ENCODE peak calls at places on chromosomes 4 and X, in nine cellular contexts. One of them, this sample, is unnamed.

GRCh38 chrX:139112432-139112831 is 400.9 kb upstream of the FGF13 start:
- DNase-seq in PC-3: peak
- DNase-seq in GOT3: no peak
- DNase-seq in Right ventricle myocardium superior: no peak
- DNase-seq in fibroblast of lung: peak
- DNase-seq in HT1080: no peak
- DNase-seq in T-helper 17 cell: no peak
- DNase-seq in CD8-positive, alpha-beta memory T cell: no peak
- DNase-seq in astrocyte of the cerebellum: peak
- DNase-seq in this sample: no peak

GRCh38 chr4:87505862-87506261 is 23.3 kb downstream of the SPARCL1 start:
- DNase-seq in PC-3: no peak
- DNase-seq in GOT3: no peak
- DNase-seq in Right ventricle myocardium superior: no peak
- DNase-seq in fibroblast of lung: no peak
- DNase-seq in HT1080: no peak
- DNase-seq in T-helper 17 cell: no peak
- DNase-seq in CD8-positive, alpha-beta memory T cell: no peak
- DNase-seq in astrocyte of the cerebellum: no peak
- DNase-seq in this sample: no peak

GRCh38 chr4:577499-578450 is 1.7 kb upstream of the TMEM271 start:
- DNase-seq in PC-3: no peak
- DNase-seq in GOT3: no peak
- DNase-seq in Right ventricle myocardium superior: peak
- DNase-seq in fibroblast of lung: peak
- DNase-seq in HT1080: no peak
- DNase-seq in T-helper 17 cell: no peak
- DNase-seq in CD8-positive, alpha-beta memory T cell: no peak
- DNase-seq in astrocyte of the cerebellum: no peak
- DNase-seq in this sample: no peak

GRCh38 chr4:37516057-37516775 is 170.0 kb downstream of the RELL1 start:
- DNase-seq in PC-3: peak
- DNase-seq in GOT3: no peak
- DNase-seq in Right ventricle myocardium superior: no peak
- DNase-seq in fibroblast of lung: no peak
- DNase-seq in HT1080: no peak
- DNase-seq in T-helper 17 cell: no peak
- DNase-seq in CD8-positive, alpha-beta memory T cell: no peak
- DNase-seq in astrocyte of the cerebellum: no peak
- DNase-seq in this sample: no peak

GRCh38 chr4:1508161-1509160 is 102.2 kb upstream of the NKX1-1 start:
- DNase-seq in PC-3: no peak
- DNase-seq in GOT3: no peak
- DNase-seq in Right ventricle myocardium superior: no peak
- DNase-seq in fibroblast of lung: no peak
- DNase-seq in HT1080: no peak
- DNase-seq in T-helper 17 cell: peak
- DNase-seq in CD8-positive, alpha-beta memory T cell: no peak
- DNase-seq in astrocyte of the cerebellum: no peak
- DNase-seq in this sample: no peak

GRCh38 chr4:57147335-57148060 is 37.3 kb upstream of the IGFBP7 start:
- DNase-seq in PC-3: no peak
- DNase-seq in GOT3: no peak
- DNase-seq in Right ventricle myocardium superior: no peak
- DNase-seq in fibroblast of lung: peak
- DNase-seq in HT1080: no peak
- DNase-seq in T-helper 17 cell: no peak
- DNase-seq in CD8-positive, alpha-beta memory T cell: no peak
- DNase-seq in astrocyte of the cerebellum: no peak
- DNase-seq in this sample: no peak

GRCh38 chrX:118215346-118215745 is 98.7 kb upstream of the KLHL13 start:
- DNase-seq in PC-3: peak
- DNase-seq in GOT3: no peak
- DNase-seq in Right ventricle myocardium superior: no peak
- DNase-seq in fibroblast of lung: no peak
- DNase-seq in HT1080: no peak
- DNase-seq in T-helper 17 cell: no peak
- DNase-seq in CD8-positive, alpha-beta memory T cell: no peak
- DNase-seq in astrocyte of the cerebellum: no peak
- DNase-seq in this sample: no peak

GRCh38 chr4:119897260-119897659 is 169.4 kb downstream of the MAD2L1 start:
- DNase-seq in PC-3: no peak
- DNase-seq in GOT3: no peak
- DNase-seq in Right ventricle myocardium superior: no peak
- DNase-seq in fibroblast of lung: peak
- DNase-seq in HT1080: no peak
- DNase-seq in T-helper 17 cell: no peak
- DNase-seq in CD8-positive, alpha-beta memory T cell: no peak
- DNase-seq in astrocyte of the cerebellum: no peak
- DNase-seq in this sample: no peak

GRCh38 chr4:113849771-113850170 is 88.2 kb upstream of the CAMK2D start:
- DNase-seq in PC-3: no peak
- DNase-seq in GOT3: no peak
- DNase-seq in Right ventricle myocardium superior: peak
- DNase-seq in fibroblast of lung: peak
- DNase-seq in HT1080: no peak
- DNase-seq in T-helper 17 cell: no peak
- DNase-seq in CD8-positive, alpha-beta memory T cell: no peak
- DNase-seq in astrocyte of the cerebellum: no peak
- DNase-seq in this sample: no peak

GRCh38 chrX:35826503-35826902 is 28.4 kb downstream of the MAGEB16 start:
- DNase-seq in PC-3: peak
- DNase-seq in GOT3: no peak
- DNase-seq in Right ventricle myocardium superior: no peak
- DNase-seq in fibroblast of lung: no peak
- DNase-seq in HT1080: peak
- DNase-seq in T-helper 17 cell: no peak
- DNase-seq in CD8-positive, alpha-beta memory T cell: no peak
- DNase-seq in astrocyte of the cerebellum: no peak
- DNase-seq in this sample: no peak

This sample was measured in activated T-helper 2 cell treated with anti-CD3 and anti-CD28 coated beads, Interferon-gamma antibody, Interleukin-2, Interleukin-4, amounts not matched to agents 10 μg/mL and 5 μg/mL and 100 μg/mL, durations not matched to agents 14 hours and 24 hours and 36 hours.